ENCODE peak calls at places on chromosomes 4 and X, in five cellular contexts. I is transverse colon, C is SK-N-SH, Z is stomach, O is suprapubic skin. J is an unnamed sample.

GRCh38 chrX:140764401-140764919 is 54.9 kb downstream of the LINC00632 start:
- DNase-seq in I (no peak), O (peak; percentile 61), C (peak; percentile 22), Z (no peak), J (no peak)

GRCh38 chr4:2806392-2807355 is 13.8 kb downstream of the SH3BP2 start:
- DNase-seq in C (peak; percentile 52), O (peak; percentile 72), I (peak; percentile 80), Z (peak; percentile 91), J (no peak)

GRCh38 chr4:162853788-162854187 is 312.9 kb downstream of the NAF1 start:
- DNase-seq in I (no peak), C (no peak), O (no peak), Z (no peak), J (no peak)

GRCh38 chrX:34404386-34405070 is 252.6 kb downstream of the TMEM47 start:
- DNase-seq in Z (no peak), C (no peak), O (no peak), I (no peak), J (no peak)

GRCh38 chr4:32394255-32394654 is 1674.1 kb downstream of the PCDH7 start:
- DNase-seq in O (no peak), I (no peak), C (no peak), Z (no peak), J (no peak)

GRCh38 chr4:139890810-139891209 is 225.2 kb downstream of the MGST2 start:
- DNase-seq in Z (no peak), I (no peak), C (no peak), O (no peak), J (no peak)

GRCh38 chr4:4677825-4678522 is 136.1 kb upstream of the STX18 start:
- DNase-seq in I (no peak), O (no peak), Z (no peak), C (peak; percentile 67), J (no peak)

GRCh38 chr4:4249876-4250275 is 1.9 kb upstream of the TMEM128 start:
- DNase-seq in Z (no peak), I (no peak), C (no peak), O (no peak), J (no peak)

GRCh38 chr4:123786159-123786915 is 389.7 kb downstream of the SPRY1 start:
- DNase-seq in O (no peak), I (no peak), C (no peak), Z (no peak), J (no peak)

GRCh38 chr4:113462286-113462685 is 299.3 kb downstream of the CAMK2D start:
- DNase-seq in C (no peak), I (no peak), Z (no peak), O (no peak), J (no peak)

GRCh38 chr4:113457886-113458285 is 303.7 kb downstream of the CAMK2D start:
- DNase-seq in Z (no peak), O (no peak), I (no peak), C (no peak), J (no peak)

GRCh38 chr4:113461281-113461680 is 300.3 kb downstream of the CAMK2D start:
- DNase-seq in C (no peak), I (no peak), Z (no peak), O (no peak), J (no peak)
- H3K36me3 ChIP-seq in C (peaks cover 45% of the 10 kb centered on the region), I (peaks cover 50% of the 10 kb centered on the region), Z (peaks cover 72% of the 10 kb centered on the region), O (peaks cover 37% of the 10 kb centered on the region), J (peaks cover 47% of the 10 kb centered on the region)

DNA sequence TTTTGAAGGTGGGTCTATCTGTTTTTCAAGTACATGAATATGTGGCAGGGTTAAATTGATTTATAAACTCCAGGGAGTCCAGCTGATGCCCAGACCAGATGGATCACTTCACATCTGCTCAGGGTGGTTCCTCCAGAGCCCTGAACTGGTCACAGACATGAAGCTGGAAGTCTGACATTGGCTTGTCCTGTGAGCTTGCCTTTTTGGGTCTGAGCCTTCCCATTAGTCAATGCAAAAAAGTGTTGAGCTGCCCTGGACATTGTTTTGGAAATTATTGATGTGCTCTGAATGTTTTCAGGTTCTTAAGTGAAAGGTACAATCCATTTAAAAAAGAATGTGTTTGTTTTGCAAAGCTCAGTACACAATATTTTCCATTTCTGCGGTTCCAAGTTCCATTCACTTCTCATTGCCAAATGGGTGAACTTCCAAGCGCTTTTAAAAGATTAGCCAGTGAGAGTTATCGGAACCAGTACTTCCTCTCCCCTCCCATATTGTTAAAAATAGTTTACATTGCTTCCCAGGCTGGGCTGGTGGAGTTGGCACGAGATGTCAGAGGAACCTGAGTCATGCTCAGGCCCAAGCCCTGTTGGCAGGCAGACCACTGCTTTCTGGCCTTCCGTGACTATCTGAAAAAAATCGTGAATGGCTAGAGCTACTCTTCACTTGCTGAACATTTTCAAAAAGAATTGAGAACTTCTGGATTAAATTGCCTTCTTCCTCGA is 52.1 kb downstream of the PDGFRA start:
- DNase-seq in C (no peak), I (peak; percentile 29), O (peak; percentile 90), Z (peak; percentile 92), J (no peak)
- TF ChIP-seq POLR2AphosphoS5 in C (peak; percentile 32), I (peak; percentile 29), O (no peak), Z (peak; percentile 79), J (peak; percentile 79)

DNA sequence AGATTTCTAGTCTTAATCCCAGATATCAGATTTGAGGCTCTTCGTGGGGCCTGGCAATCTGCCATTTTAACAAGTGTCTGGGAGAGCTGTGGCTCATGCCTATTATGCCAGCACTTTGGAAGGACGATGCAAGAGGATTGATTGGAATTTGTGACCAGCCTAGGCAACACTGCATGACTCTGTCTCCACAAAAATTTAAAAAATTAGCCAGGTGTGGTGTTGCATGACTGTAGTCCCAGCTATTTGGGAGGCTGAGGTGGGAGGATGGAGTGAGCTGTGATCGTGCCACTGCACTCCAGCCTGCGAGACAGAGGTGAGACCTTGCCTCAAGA is 19.6 kb upstream of the YTHDC1 start:
- DNase-seq in O (no peak), I (no peak), C (no peak), Z (no peak), J (no peak)
- TF ChIP-seq EP300 in O (no peak), I (no peak), C (no peak), Z (no peak), J (no peak)

DNA sequence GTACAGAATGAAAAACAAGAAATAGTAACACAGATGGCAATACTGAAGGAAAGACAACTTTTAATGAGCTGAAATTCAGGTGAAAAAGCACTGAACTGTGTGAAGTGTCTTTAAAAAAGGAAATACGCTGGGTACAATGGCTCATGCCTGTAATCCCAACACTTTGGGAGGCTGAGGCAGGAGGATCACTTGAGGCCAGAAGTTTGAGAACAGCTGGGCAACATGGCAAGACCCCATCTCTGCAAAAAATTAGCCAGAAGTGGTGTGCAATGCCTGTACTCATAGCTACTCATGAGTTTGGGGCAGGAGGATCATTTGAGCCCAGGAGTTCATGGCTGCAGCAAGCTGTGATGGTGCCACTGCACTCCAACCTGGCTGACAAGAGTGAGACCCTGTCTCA is 59.8 kb upstream of the COX18 start:
- DNase-seq in C (no peak), I (no peak), O (no peak), Z (no peak), J (no peak)
- H3K36me3 ChIP-seq in C (peaks cover 54% of the 10 kb centered on the region), I (peaks cover 54% of the 10 kb centered on the region), O (peaks cover 63% of the 10 kb centered on the region), Z (peaks cover 88% of the 10 kb centered on the region), J (peaks cover 44% of the 10 kb centered on the region)